ENCODE peak calls at places on chromosomes 11 and 22, in seven cellular contexts. X, R, K, Z, G, V and W are unnamed samples.

GRCh38 chr11:16857186-16857585 is 118.7 kb downstream of the C11orf58 start:
- DNase-seq in X (no peak), R (no peak), K (no peak), Z (no peak), G (no peak), V (no peak), W (no peak)

GRCh38 chr11:112665291-112665690 is 295.9 kb upstream of the NCAM1 start:
- DNase-seq in X (no peak), R (no peak), K (no peak), Z (no peak), G (no peak), V (no peak), W (no peak)

GRCh38 chr22:19756288-19757128 is 4.1 kb upstream of the TBX1 start:
- DNase-seq in X (no peak), R (peak), K (peak), Z (peak), G (peak), V (peak), W (no peak)

GRCh38 chr22:20111045-20111688 is 4.7 kb upstream of the RANBP1 start:
- DNase-seq in X (no peak), R (no peak), K (no peak), Z (no peak), G (no peak), V (no peak), W (peak)

GRCh38 chr11:63535734-63536133 is 874 bp upstream of the PLAAT4 start:
- DNase-seq in X (no peak), R (no peak), K (no peak), Z (no peak), G (no peak), V (no peak), W (no peak)

GRCh38 chr11:64590763-64591221 is at the start of gene SLC22A12:
- DNase-seq in X (no peak), R (no peak), K (no peak), Z (no peak), G (no peak), V (no peak), W (peak)

GRCh38 chr11:69377029-69377952 is 83.3 kb downstream of the MYEOV start:
- DNase-seq in X (no peak), R (no peak), K (no peak), Z (peak), G (no peak), V (no peak), W (peak)

GRCh38 chr11:45665206-45665932 is at the start of gene CHST1:
- DNase-seq in X (no peak), R (peak), K (peak), Z (peak), G (peak), V (no peak), W (no peak)

GRCh38 chr22:27876684-27877083 is 42.4 kb downstream of the PITPNB start:
- DNase-seq in X (no peak), R (no peak), K (no peak), Z (no peak), G (no peak), V (no peak), W (no peak)

GRCh38 chr11:94186342-94187203 is 57.9 kb downstream of the PANX1 start:
- DNase-seq in X (no peak), R (no peak), K (no peak), Z (no peak), G (no peak), V (no peak), W (no peak)

GRCh38 chr22:47257566-47257965 is 495.1 kb downstream of the TBC1D22A start:
- DNase-seq in X (no peak), R (no peak), K (no peak), Z (no peak), G (no peak), V (no peak), W (no peak)

GRCh38 chr11:44290206-44290605 is 19.7 kb downstream of the ALX4 start:
- DNase-seq in X (no peak), R (no peak), K (no peak), Z (no peak), G (no peak), V (no peak), W (no peak)

GRCh38 chr11:94767701-94768601 is at the start of gene AMOTL1:
- DNase-seq in X (peak), R (peak), K (peak), Z (peak), G (peak), V (no peak), W (peak)

GRCh38 chr11:47989779-47990178 is 9.4 kb downstream of the PTPRJ start:
- DNase-seq in X (no peak), R (no peak), K (no peak), Z (no peak), G (no peak), V (no peak), W (no peak)

GRCh38 chr11:95739108-95739507 is 50.5 kb downstream of the FAM76B start:
- DNase-seq in X (no peak), R (no peak), K (no peak), Z (no peak), G (no peak), V (no peak), W (no peak)

GRCh38 chr22:49235463-49236300 is 592.0 kb downstream of the BRD1 start:
- DNase-seq in X (no peak), R (no peak), K (no peak), Z (no peak), G (peak), V (no peak), W (peak)

GRCh38 chr11:8917157-8917820 is 6.3 kb downstream of the AKIP1 start:
- DNase-seq in X (no peak), R (no peak), K (no peak), Z (peak), G (peak), V (no peak), W (no peak)

GRCh38 chr11:73331138-73331916 is 23.3 kb downstream of the ARHGEF17 start:
- DNase-seq in X (no peak), R (no peak), K (peak), Z (peak), G (peak), V (no peak), W (no peak)

GRCh38 chr11:6488831-6489230 is 7.5 kb downstream of the TIMM10B start:
- DNase-seq in X (no peak), R (no peak), K (no peak), Z (no peak), G (no peak), V (no peak), W (no peak)

GRCh38 chr11:47415949-47416472 is 7.6 kb downstream of the SLC39A13 start:
- DNase-seq in X (no peak), R (peak), K (no peak), Z (no peak), G (no peak), V (no peak), W (peak)

GRCh38 chr11:1389932-1390587 is at the start of gene BRSK2:
- DNase-seq in X (no peak), R (no peak), K (no peak), Z (no peak), G (no peak), V (peak), W (no peak)

GRCh38 chr22:19576460-19577421 is 52.5 kb upstream of the CLDN5 start:
- DNase-seq in X (no peak), R (peak), K (no peak), Z (no peak), G (peak), V (no peak), W (no peak)

GRCh38 chr11:123525511-123525918 is 95.4 kb downstream of the GRAMD1B start:
- DNase-seq in X (no peak), R (no peak), K (no peak), Z (no peak), G (no peak), V (no peak), W (no peak)

GRCh38 chr11:96272542-96273306 is 70.3 kb downstream of the MAML2 start:
- DNase-seq in X (no peak), R (peak), K (no peak), Z (no peak), G (no peak), V (no peak), W (no peak)

GRCh38 chr11:119319136-119319701 is 2.3 kb upstream of the MCAM start:
- DNase-seq in X (no peak), R (no peak), K (no peak), Z (no peak), G (no peak), V (no peak), W (no peak)

GRCh38 chr11:8038811-8039529 is 42.0 kb upstream of the TUB start:
- DNase-seq in X (no peak), R (no peak), K (no peak), Z (no peak), G (peak), V (no peak), W (peak)

GRCh38 chr11:104332110-104332509 is 168.2 kb upstream of the PDGFD start:
- DNase-seq in X (no peak), R (no peak), K (no peak), Z (peak), G (peak), V (no peak), W (no peak)

GRCh38 chr11:8321876-8322275 is 58.2 kb upstream of the LMO1 start:
- DNase-seq in X (no peak), R (no peak), K (no peak), Z (no peak), G (no peak), V (no peak), W (peak)

GRCh38 chr11:35146074-35146521 is 7.1 kb downstream of the CD44 start:
- DNase-seq in X (no peak), R (peak), K (no peak), Z (no peak), G (no peak), V (peak), W (no peak)

GRCh38 chr22:40044102-40044869 is 49.5 kb downstream of the FAM83F start:
- DNase-seq in X (peak), R (peak), K (peak), Z (peak), G (peak), V (peak), W (no peak)

GRCh38 chr11:75576445-75577049 is 14.5 kb downstream of the SERPINH1 start:
- DNase-seq in X (no peak), R (peak), K (no peak), Z (peak), G (peak), V (no peak), W (no peak)

GRCh38 chr11:73958521-73959141 is 7.8 kb downstream of the DNAJB13 start:
- DNase-seq in X (no peak), R (no peak), K (no peak), Z (no peak), G (no peak), V (no peak), W (no peak)

GRCh38 chr11:362642-363442 is 6.5 kb upstream of the B4GALNT4 start:
- DNase-seq in X (no peak), R (no peak), K (no peak), Z (no peak), G (peak), V (no peak), W (peak)

GRCh38 chr11:364991-365390 is 4.3 kb upstream of the B4GALNT4 start:
- DNase-seq in X (no peak), R (no peak), K (no peak), Z (no peak), G (no peak), V (no peak), W (peak)

GRCh38 chr11:360326-361280 is 8.7 kb upstream of the B4GALNT4 start:
- DNase-seq in X (no peak), R (no peak), K (no peak), Z (no peak), G (peak), V (no peak), W (peak)

GRCh38 chr11:365831-366230 is 3.5 kb upstream of the B4GALNT4 start:
- DNase-seq in X (no peak), R (no peak), K (no peak), Z (no peak), G (no peak), V (no peak), W (no peak)

DNA sequence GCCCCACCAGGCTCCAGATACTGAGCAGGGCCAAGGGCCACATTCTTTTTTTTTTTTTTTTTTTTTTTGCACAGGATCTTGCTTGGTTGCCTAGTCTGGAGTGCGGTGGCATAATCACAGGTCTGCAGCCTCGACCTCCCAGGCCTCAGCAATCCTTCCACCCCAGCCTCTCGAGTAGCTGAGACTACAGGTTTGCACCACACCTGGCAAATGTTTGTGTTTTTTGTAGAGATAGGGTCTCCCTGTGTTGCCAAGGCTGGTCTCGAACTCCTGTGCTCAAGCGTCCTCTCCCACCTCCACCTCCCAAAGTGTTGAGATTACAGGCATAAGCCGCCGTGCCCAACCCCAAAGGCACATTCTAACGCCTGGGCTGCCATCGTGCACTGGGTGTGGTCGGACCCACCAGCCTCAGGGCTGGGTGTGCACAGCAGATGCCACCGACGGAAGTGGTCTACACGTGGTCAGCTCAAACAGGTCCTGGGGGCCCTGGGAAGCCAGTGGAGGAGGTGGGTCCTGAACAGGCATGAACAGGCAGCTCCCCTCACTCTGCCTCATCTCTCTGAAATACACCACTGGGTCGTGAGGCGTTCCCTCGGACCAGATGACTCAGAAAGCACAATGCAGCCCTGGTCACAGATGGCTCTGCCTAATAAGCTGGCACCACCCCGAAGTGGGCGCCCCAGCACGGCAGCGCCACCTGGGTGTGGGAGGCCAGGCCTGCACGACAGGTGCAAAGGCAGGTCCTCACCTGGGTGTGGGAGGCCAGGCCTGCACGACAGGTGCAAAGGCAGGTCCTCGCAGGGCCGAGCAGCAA is 5.1 kb upstream of the B4GALNT4 start:
- DNase-seq in X (no peak), R (peak), K (peak), Z (peak), G (peak), V (peak), W (peak)
- TF ChIP-seq CTCF in X (peak), R (no peak), K (peak), Z (peak), G (peak), V (peak), W (peak)

DNA sequence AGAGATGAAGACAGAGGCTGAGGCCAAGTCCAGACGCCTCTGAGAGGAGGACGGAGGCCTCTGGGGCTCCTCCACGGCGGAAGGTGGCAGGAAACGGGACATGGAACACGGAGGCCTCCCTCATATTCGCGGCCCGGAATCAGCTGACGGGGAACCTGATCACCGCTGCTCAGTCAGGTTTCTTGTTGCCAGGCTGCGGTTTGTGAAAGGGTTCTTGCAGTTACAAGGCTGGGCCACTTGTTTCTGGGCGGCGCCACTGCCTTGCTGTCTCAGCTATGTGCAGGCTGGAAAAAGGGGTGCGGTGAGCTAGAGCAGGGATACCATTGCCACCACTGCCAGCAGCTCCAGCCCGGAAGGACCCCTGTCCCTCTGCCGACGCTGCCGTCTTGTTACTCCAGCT is 10.0 kb upstream of the MMP1 start:
- DNase-seq in X (no peak), R (peak), K (peak), Z (peak), G (peak), V (no peak), W (no peak)
- TF ChIP-seq CTCF in X (no peak), R (peak), K (peak), Z (peak), G (peak), V (no peak), W (peak)

DNA sequence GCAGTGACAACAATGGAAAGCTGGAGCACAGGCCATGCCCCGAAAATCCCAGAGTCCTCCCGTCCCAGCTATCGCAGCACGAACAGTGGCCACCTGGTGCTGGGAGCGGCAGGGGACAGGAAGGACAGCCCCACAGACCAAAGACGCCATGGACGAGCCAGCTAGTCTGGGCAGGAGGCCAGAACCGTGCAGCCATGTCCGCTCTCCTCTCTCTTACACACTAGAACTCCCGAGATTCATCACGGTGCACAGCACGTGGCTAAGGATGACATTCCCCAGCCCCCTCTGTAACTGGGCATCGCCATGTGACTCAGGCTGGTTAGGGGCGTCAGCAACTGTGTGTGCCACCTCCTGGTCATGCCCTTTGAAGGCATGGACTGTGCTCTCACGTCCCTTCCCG is 4.6 kb downstream of the CDPF1 start:
- DNase-seq in X (no peak), R (no peak), K (no peak), Z (no peak), G (no peak), V (no peak), W (no peak)
- TF ChIP-seq CTCF in X (no peak), R (no peak), K (no peak), Z (no peak), G (no peak), V (no peak), W (no peak)

GRCh38 chr22:36497910-36498669 is 8.8 kb downstream of the FOXRED2 start:
- DNase-seq in X (no peak), R (no peak), K (no peak), Z (no peak), G (no peak), V (no peak), W (no peak)
- TF ChIP-seq CTCF in X (no peak), R (no peak), K (no peak), Z (no peak), G (peak), V (no peak), W (peak)